ENCODE peak calls at places on chromosomes 13 and 19, in nine cellular contexts. J is left ventricle myocardium inferior; X is NCI-H526 treated with DMSO at 0.1 percent for 48 hours; C is sciatic nerve; H is activated naive CD8-positive, alpha-beta T cell treated with anti-CD3 and anti-CD28 coated beads for 36 hours; U is activated CD8-positive, alpha-beta T cell treated with anti-CD3 and anti-CD28 coated beads, Interleukin-2, amount 10 ng/mL, durations not matched to agents 7 days and 5 days; B is cardiac fibroblast; R is endothelial cell; O is fibroblast of mammary gland. I is an unnamed sample.

GRCh38 chr19:10424011-10424637 is 3.8 kb downstream of the PDE4A start:
- DNase-seq in B (peak), J (peak), R (peak), U (peak), O (peak), X (no peak), H (peak), C (peak), I (peak)

GRCh38 chr13:39616087-39616694 is 13.2 kb upstream of the LHFPL6 start:
- DNase-seq in X (peak), C (peak), H (peak), B (peak), R (peak), O (peak), J (no peak), U (peak), I (no peak)

GRCh38 chr13:28778308-28779215 is 41.6 kb upstream of the MTUS2 start:
- DNase-seq in B (no peak), H (no peak), O (no peak), R (no peak), C (no peak), X (no peak), U (no peak), J (no peak), I (no peak)

GRCh38 chr13:42699922-42700321 is 81.5 kb upstream of the FAM216B start:
- DNase-seq in H (no peak), X (no peak), R (no peak), C (no peak), U (no peak), B (no peak), O (no peak), J (no peak), I (no peak)

GRCh38 chr19:16737909-16738308 is 18.3 kb downstream of the NWD1 start:
- DNase-seq in O (no peak), X (no peak), U (no peak), C (no peak), B (no peak), R (no peak), H (no peak), J (no peak), I (no peak)

GRCh38 chr13:27334774-27335490 is 64.3 kb downstream of the RASL11A start:
- DNase-seq in J (no peak), O (peak), X (no peak), U (no peak), C (no peak), H (no peak), B (peak), R (no peak), I (no peak)

GRCh38 chr13:51838235-51838846 is 6.6 kb downstream of the TMEM272 start:
- DNase-seq in U (peak), H (no peak), X (no peak), O (peak), R (no peak), J (no peak), C (no peak), B (peak), I (no peak)

GRCh38 chr13:71290963-71291937 is 575.8 kb downstream of the DACH1 start:
- DNase-seq in H (peak), U (peak), O (peak), C (no peak), R (no peak), B (peak), X (no peak), J (no peak), I (no peak)

GRCh38 chr19:55451522-55452380 is 8.7 kb upstream of the SHISA7 start:
- DNase-seq in R (no peak), B (no peak), U (no peak), H (no peak), X (no peak), J (no peak), C (no peak), O (no peak), I (no peak)

GRCh38 chr19:11697284-11697855 is 41.4 kb downstream of the ZNF823 start:
- DNase-seq in O (no peak), B (no peak), J (no peak), U (no peak), R (no peak), H (no peak), C (no peak), X (no peak), I (no peak)

GRCh38 chr13:75410207-75410606 is 71.8 kb downstream of the TBC1D4 start:
- DNase-seq in X (no peak), O (no peak), J (no peak), H (no peak), C (no peak), B (no peak), R (no peak), U (no peak), I (peak)

GRCh38 chr13:98691360-98691759 is 61.1 kb downstream of the SLC15A1 start:
- DNase-seq in J (no peak), H (no peak), B (no peak), R (no peak), O (no peak), C (no peak), X (no peak), U (no peak), I (no peak)

GRCh38 chr13:55160911-55161310 is 1979.8 kb upstream of the PRR20A start:
- DNase-seq in U (no peak), J (no peak), C (no peak), H (no peak), O (no peak), X (peak), R (no peak), B (no peak), I (no peak)

GRCh38 chr13:64446372-64446771 is 2783.8 kb downstream of the PCDH9 start:
- DNase-seq in J (no peak), R (no peak), O (no peak), H (no peak), X (no peak), U (no peak), B (peak), C (no peak), I (no peak)

GRCh38 chr13:47932953-47933687 is 68.0 kb downstream of the SUCLA2 start:
- DNase-seq in O (no peak), R (no peak), U (no peak), X (peak), J (no peak), H (no peak), C (no peak), B (no peak), I (no peak)

GRCh38 chr13:24925318-24926231 is 161.6 kb downstream of the RNF17 start:
- DNase-seq in B (no peak), C (no peak), H (no peak), X (no peak), U (no peak), J (no peak), O (no peak), R (no peak), I (no peak)

GRCh38 chr13:21603531-21604448 is at the start of gene MICU2:
- DNase-seq in X (peak), R (peak), B (peak), J (peak), O (peak), U (peak), H (peak), C (peak), I (peak)

GRCh38 chr13:30881191-30881651 is 24.9 kb upstream of the MEDAG start:
- DNase-seq in H (no peak), U (no peak), O (peak), X (no peak), B (no peak), J (peak), C (no peak), R (no peak), I (peak)